ENCODE peak calls at places on chromosome 1, in five cellular contexts. Y is neural crest cell, Q is T-helper 2 cell, T is brain pericyte, I is neural progenitor cell. L is an unnamed sample.

GRCh38 chr1:186683637-186684410 is 3.6 kb upstream of the PTGS2 start:
- DNase-seq in Y (no peak), Q (no peak), I (no peak), T (no peak), L (no peak)

GRCh38 chr1:162660598-162660997 is 28.3 kb downstream of the DDR2 start:
- DNase-seq in Q (no peak), I (no peak), Y (no peak), T (no peak), L (peak)

GRCh38 chr1:16605532-16605931 is 7.8 kb downstream of the NBPF1 start:
- DNase-seq in Y (no peak), Q (no peak), T (no peak), I (peak), L (no peak)

GRCh38 chr1:84946631-84947030 is 50.3 kb downstream of the MCOLN2 start:
- DNase-seq in Y (no peak), Q (no peak), T (no peak), I (no peak), L (no peak)

GRCh38 chr1:5909576-5910275 is 82.5 kb downstream of the NPHP4 start:
- DNase-seq in I (no peak), T (no peak), Q (no peak), Y (no peak), L (no peak)

GRCh38 chr1:203037509-203038190 is 11.4 kb downstream of the PPFIA4 start:
- DNase-seq in Q (no peak), T (no peak), Y (no peak), I (no peak), L (no peak)

GRCh38 chr1:119865607-119866006 is 30.7 kb downstream of the ADAM30 start:
- DNase-seq in Y (no peak), I (no peak), T (no peak), Q (no peak), L (no peak)

GRCh38 chr1:168360151-168360550 is 79.5 kb downstream of the TBX19 start:
- DNase-seq in T (no peak), Q (no peak), Y (no peak), I (no peak), L (no peak)

GRCh38 chr1:59455206-59455605 is 158.3 kb downstream of the FGGY start:
- DNase-seq in I (no peak), Q (no peak), Y (no peak), T (no peak), L (no peak)

GRCh38 chr1:41915786-41916571 is 2.7 kb downstream of the HIVEP3 start:
- DNase-seq in Q (no peak), Y (no peak), I (no peak), T (no peak), L (no peak)

GRCh38 chr1:115293899-115294298 is 44.1 kb downstream of the NGF start:
- DNase-seq in Y (no peak), Q (no peak), I (no peak), T (no peak), L (no peak)

GRCh38 chr1:21742578-21742977 is 40.4 kb downstream of the USP48 start:
- DNase-seq in T (no peak), Q (no peak), I (no peak), Y (no peak), L (no peak)

GRCh38 chr1:40519517-40519916 is 10.9 kb downstream of the EXO5 start:
- DNase-seq in I (no peak), Y (no peak), T (no peak), Q (no peak), L (no peak)

GRCh38 chr1:27418326-27418761 is 25.9 kb downstream of the GPR3 start:
- DNase-seq in Q (no peak), Y (no peak), T (no peak), I (no peak), L (no peak)

GRCh38 chr1:231395051-231395995 is 26.8 kb downstream of the EGLN1 start:
- DNase-seq in T (peak), I (no peak), Q (no peak), Y (no peak), L (no peak)

GRCh38 chr1:23814016-23814415 is 11.2 kb downstream of the HMGCL start:
- DNase-seq in Q (no peak), T (no peak), Y (no peak), I (no peak), L (no peak)

GRCh38 chr1:2499986-2500596 is 24.0 kb downstream of the PLCH2 start:
- DNase-seq in Q (no peak), I (no peak), T (no peak), Y (no peak), L (no peak)

GRCh38 chr1:175714350-175714749 is 29.0 kb downstream of the TNR start:
- DNase-seq in I (peak), T (no peak), Q (no peak), Y (no peak), L (no peak)

GRCh38 chr1:230365723-230366307 is 60.3 kb downstream of the PGBD5 start:
- DNase-seq in Q (no peak), I (peak), Y (no peak), T (no peak), L (peak)

GRCh38 chr1:102970496-102971078 is 137.7 kb downstream of the COL11A1 start:
- DNase-seq in Q (no peak), I (peak), Y (peak), T (no peak), L (peak)

GRCh38 chr1:16925635-16926490 is 4.1 kb downstream of the CROCC start:
- DNase-seq in Y (no peak), I (no peak), Q (no peak), T (no peak), L (no peak)

GRCh38 chr1:45395582-45395981 is 55.3 kb upstream of the MUTYH start:
- DNase-seq in T (no peak), I (no peak), Y (no peak), Q (no peak), L (no peak)

GRCh38 chr1:173122958-173123852 is 72.5 kb upstream of the TNFSF18 start:
- DNase-seq in T (peak), Q (no peak), I (peak), Y (no peak), L (peak)